ENCODE peak calls at places on chromosome 12, in eight cellular contexts. One of them, this sample, is unnamed.

GRCh38 chr12:42607584-42607984 is 18.0 kb upstream of the PRICKLE1 start:
- DNase-seq in psoas muscle: no peak
- DNase-seq in anterior cingulate cortex: no peak
- DNase-seq in HEK293T: no peak
- DNase-seq in left cardiac atrium: no peak
- DNase-seq in cerebellar cortex: no peak
- DNase-seq in CD8-positive, alpha-beta T cell: no peak
- DNase-seq in fibroblast of pulmonary artery: no peak
- DNase-seq in this sample: no peak

GRCh38 chr12:618626-619025 is 44.6 kb downstream of the NINJ2 start:
- DNase-seq in fibroblast of pulmonary artery: no peak
- DNase-seq in psoas muscle: no peak
- DNase-seq in HEK293T: no peak
- DNase-seq in anterior cingulate cortex: no peak
- DNase-seq in CD8-positive, alpha-beta T cell: no peak
- DNase-seq in left cardiac atrium: no peak
- DNase-seq in cerebellar cortex: no peak
- DNase-seq in this sample: no peak

GRCh38 chr12:14239350-14239934 is 126.0 kb upstream of the ATF7IP start:
- DNase-seq in CD8-positive, alpha-beta T cell: no peak
- DNase-seq in HEK293T: no peak
- DNase-seq in anterior cingulate cortex: no peak
- DNase-seq in left cardiac atrium: peak; percentile 36
- DNase-seq in psoas muscle: no peak
- DNase-seq in fibroblast of pulmonary artery: peak; percentile 71
- DNase-seq in cerebellar cortex: peak; percentile 33
- DNase-seq in this sample: no peak

GRCh38 chr12:27447761-27448160 is 1.2 kb downstream of the SMCO2 start:
- DNase-seq in left cardiac atrium: no peak
- DNase-seq in CD8-positive, alpha-beta T cell: no peak
- DNase-seq in fibroblast of pulmonary artery: no peak
- DNase-seq in anterior cingulate cortex: no peak
- DNase-seq in psoas muscle: no peak
- DNase-seq in cerebellar cortex: no peak
- DNase-seq in HEK293T: no peak
- DNase-seq in this sample: no peak

GRCh38 chr12:1607940-1608782 is 13.8 kb upstream of the FBXL14 start:
- DNase-seq in cerebellar cortex: no peak
- DNase-seq in anterior cingulate cortex: no peak
- DNase-seq in CD8-positive, alpha-beta T cell: no peak
- DNase-seq in HEK293T: no peak
- DNase-seq in fibroblast of pulmonary artery: no peak
- DNase-seq in psoas muscle: no peak
- DNase-seq in left cardiac atrium: no peak
- DNase-seq in this sample: no peak

GRCh38 chr12:50004696-50005095 is 20.6 kb downstream of the RACGAP1 start:
- DNase-seq in CD8-positive, alpha-beta T cell: no peak
- DNase-seq in fibroblast of pulmonary artery: no peak
- DNase-seq in HEK293T: no peak
- DNase-seq in anterior cingulate cortex: no peak
- DNase-seq in left cardiac atrium: no peak
- DNase-seq in cerebellar cortex: no peak
- DNase-seq in psoas muscle: no peak
- DNase-seq in this sample: no peak

GRCh38 chr12:129776977-129777667 is 126.7 kb downstream of the TMEM132D start:
- DNase-seq in left cardiac atrium: no peak
- DNase-seq in HEK293T: no peak
- DNase-seq in anterior cingulate cortex: no peak
- DNase-seq in psoas muscle: no peak
- DNase-seq in CD8-positive, alpha-beta T cell: no peak
- DNase-seq in fibroblast of pulmonary artery: no peak
- DNase-seq in cerebellar cortex: no peak
- DNase-seq in this sample: no peak

GRCh38 chr12:62700091-62700490 is 233.5 kb downstream of the MON2 start:
- DNase-seq in cerebellar cortex: peak; percentile 32
- DNase-seq in fibroblast of pulmonary artery: peak; percentile 34
- DNase-seq in anterior cingulate cortex: no peak
- DNase-seq in HEK293T: no peak
- DNase-seq in left cardiac atrium: no peak
- DNase-seq in CD8-positive, alpha-beta T cell: no peak
- DNase-seq in psoas muscle: no peak
- DNase-seq in this sample: no peak

GRCh38 chr12:20885552-20885951 is 75.0 kb downstream of the SLCO1B3 start:
- DNase-seq in left cardiac atrium: no peak
- DNase-seq in fibroblast of pulmonary artery: no peak
- DNase-seq in cerebellar cortex: no peak
- DNase-seq in psoas muscle: no peak
- DNase-seq in CD8-positive, alpha-beta T cell: no peak
- DNase-seq in anterior cingulate cortex: no peak
- DNase-seq in HEK293T: no peak
- DNase-seq in this sample: no peak

GRCh38 chr12:1488908-1489381 is 105.4 kb downstream of the FBXL14 start:
- DNase-seq in cerebellar cortex: no peak
- DNase-seq in left cardiac atrium: no peak
- DNase-seq in HEK293T: no peak
- DNase-seq in anterior cingulate cortex: no peak
- DNase-seq in CD8-positive, alpha-beta T cell: no peak
- DNase-seq in fibroblast of pulmonary artery: peak; percentile 79
- DNase-seq in psoas muscle: no peak
- DNase-seq in this sample: no peak

GRCh38 chr12:91978143-91978542 is 167.5 kb downstream of the BTG1 start:
- DNase-seq in cerebellar cortex: no peak
- DNase-seq in fibroblast of pulmonary artery: no peak
- DNase-seq in CD8-positive, alpha-beta T cell: no peak
- DNase-seq in anterior cingulate cortex: no peak
- DNase-seq in HEK293T: no peak
- DNase-seq in left cardiac atrium: no peak
- DNase-seq in psoas muscle: no peak
- DNase-seq in this sample: no peak

GRCh38 chr12:124413401-124413800 is 118.5 kb downstream of the RFLNA start:
- DNase-seq in cerebellar cortex: no peak
- DNase-seq in psoas muscle: peak; percentile 80
- DNase-seq in anterior cingulate cortex: peak; percentile 56
- DNase-seq in left cardiac atrium: peak; percentile 75
- DNase-seq in CD8-positive, alpha-beta T cell: no peak
- DNase-seq in fibroblast of pulmonary artery: no peak
- DNase-seq in HEK293T: no peak
- DNase-seq in this sample: no peak

GRCh38 chr12:56720696-56721615 is 4.1 kb downstream of the NACA start:
- DNase-seq in fibroblast of pulmonary artery: no peak
- DNase-seq in CD8-positive, alpha-beta T cell: no peak
- DNase-seq in cerebellar cortex: no peak
- DNase-seq in anterior cingulate cortex: no peak
- DNase-seq in left cardiac atrium: no peak
- DNase-seq in psoas muscle: no peak
- DNase-seq in HEK293T: no peak
- DNase-seq in this sample: no peak

GRCh38 chr12:4450551-4451112 is 5.0 kb upstream of the FGF6 start:
- DNase-seq in CD8-positive, alpha-beta T cell: no peak
- DNase-seq in fibroblast of pulmonary artery: no peak
- DNase-seq in left cardiac atrium: no peak
- DNase-seq in cerebellar cortex: no peak
- DNase-seq in HEK293T: no peak
- DNase-seq in anterior cingulate cortex: no peak
- DNase-seq in psoas muscle: peak; percentile 89
- DNase-seq in this sample: no peak

GRCh38 chr12:16330554-16330953 is 16.9 kb upstream of the MGST1 start:
- DNase-seq in left cardiac atrium: no peak
- DNase-seq in CD8-positive, alpha-beta T cell: no peak
- DNase-seq in psoas muscle: no peak
- DNase-seq in anterior cingulate cortex: no peak
- DNase-seq in cerebellar cortex: no peak
- DNase-seq in fibroblast of pulmonary artery: no peak
- DNase-seq in HEK293T: no peak
- DNase-seq in this sample: no peak

GRCh38 chr12:19846561-19846960 is 407.3 kb downstream of the AEBP2 start:
- DNase-seq in cerebellar cortex: no peak
- DNase-seq in CD8-positive, alpha-beta T cell: no peak
- DNase-seq in anterior cingulate cortex: no peak
- DNase-seq in HEK293T: no peak
- DNase-seq in fibroblast of pulmonary artery: peak; percentile 84
- DNase-seq in psoas muscle: no peak
- DNase-seq in left cardiac atrium: no peak
- DNase-seq in this sample: no peak

GRCh38 chr12:49055978-49056754 is 4.4 kb downstream of the KMT2D start:
- DNase-seq in fibroblast of pulmonary artery: peak; percentile 87
- DNase-seq in anterior cingulate cortex: peak; percentile 14
- DNase-seq in psoas muscle: no peak
- DNase-seq in CD8-positive, alpha-beta T cell: peak; percentile 29
- DNase-seq in HEK293T: peak; percentile 74
- DNase-seq in left cardiac atrium: peak; percentile 68
- DNase-seq in cerebellar cortex: peak; percentile 80
- DNase-seq in this sample: peak; percentile 44

GRCh38 chr12:44317651-44318126 is 481.8 kb downstream of the TMEM117 start:
- DNase-seq in cerebellar cortex: peak; percentile 24
- DNase-seq in fibroblast of pulmonary artery: peak; percentile 30
- DNase-seq in psoas muscle: no peak
- DNase-seq in HEK293T: peak; percentile 35
- DNase-seq in CD8-positive, alpha-beta T cell: no peak
- DNase-seq in anterior cingulate cortex: no peak
- DNase-seq in left cardiac atrium: no peak
- DNase-seq in this sample: no peak

GRCh38 chr12:124683330-124683662 is 115.9 kb upstream of the NCOR2 start:
- DNase-seq in cerebellar cortex: no peak
- DNase-seq in psoas muscle: no peak
- DNase-seq in CD8-positive, alpha-beta T cell: no peak
- DNase-seq in left cardiac atrium: no peak
- DNase-seq in HEK293T: no peak
- DNase-seq in fibroblast of pulmonary artery: no peak
- DNase-seq in anterior cingulate cortex: no peak
- DNase-seq in this sample: no peak

GRCh38 chr12:28172434-28173030 is 17.7 kb upstream of the CCDC91 start:
- DNase-seq in anterior cingulate cortex: no peak
- DNase-seq in HEK293T: peak; percentile 34
- DNase-seq in CD8-positive, alpha-beta T cell: no peak
- DNase-seq in psoas muscle: no peak
- DNase-seq in left cardiac atrium: no peak
- DNase-seq in fibroblast of pulmonary artery: peak; percentile 80
- DNase-seq in cerebellar cortex: peak; percentile 14
- DNase-seq in this sample: no peak

GRCh38 chr12:22625671-22626251 is 790 bp downstream of the ETNK1 start:
- DNase-seq in anterior cingulate cortex: peak; percentile 49
- DNase-seq in CD8-positive, alpha-beta T cell: peak; percentile 3
- DNase-seq in HEK293T: peak; percentile 32
- DNase-seq in left cardiac atrium: peak; percentile 20
- DNase-seq in fibroblast of pulmonary artery: peak; percentile 39
- DNase-seq in psoas muscle: no peak
- DNase-seq in cerebellar cortex: peak; percentile 50
- DNase-seq in this sample: peak; percentile 13

GRCh38 chr12:108468149-108468968 is 46.7 kb upstream of the FICD start:
- DNase-seq in psoas muscle: no peak
- DNase-seq in anterior cingulate cortex: no peak
- DNase-seq in cerebellar cortex: peak; percentile 68
- DNase-seq in fibroblast of pulmonary artery: peak; percentile 55
- DNase-seq in left cardiac atrium: no peak
- DNase-seq in CD8-positive, alpha-beta T cell: no peak
- DNase-seq in HEK293T: peak; percentile 40
- DNase-seq in this sample: no peak

GRCh38 chr12:41151789-41152188 is 36.3 kb upstream of the PDZRN4 start:
- DNase-seq in fibroblast of pulmonary artery: no peak
- DNase-seq in psoas muscle: no peak
- DNase-seq in CD8-positive, alpha-beta T cell: no peak
- DNase-seq in HEK293T: no peak
- DNase-seq in left cardiac atrium: no peak
- DNase-seq in cerebellar cortex: no peak
- DNase-seq in anterior cingulate cortex: no peak
- DNase-seq in this sample: no peak

GRCh38 chr12:57239587-57240068 is 10.1 kb downstream of the SHMT2 start:
- DNase-seq in CD8-positive, alpha-beta T cell: no peak
- DNase-seq in psoas muscle: no peak
- DNase-seq in left cardiac atrium: no peak
- DNase-seq in anterior cingulate cortex: no peak
- DNase-seq in fibroblast of pulmonary artery: no peak
- DNase-seq in cerebellar cortex: peak; percentile 65
- DNase-seq in HEK293T: no peak
- DNase-seq in this sample: no peak

GRCh38 chr12:68378859-68379628 is 46.9 kb upstream of the MDM1 start:
- DNase-seq in HEK293T: no peak
- DNase-seq in left cardiac atrium: peak; percentile 43
- DNase-seq in psoas muscle: no peak
- DNase-seq in anterior cingulate cortex: no peak
- DNase-seq in CD8-positive, alpha-beta T cell: no peak
- DNase-seq in fibroblast of pulmonary artery: peak; percentile 37
- DNase-seq in cerebellar cortex: no peak
- DNase-seq in this sample: no peak

GRCh38 chr12:47188576-47189441 is 109.0 kb upstream of the AMIGO2 start:
- DNase-seq in CD8-positive, alpha-beta T cell: no peak
- DNase-seq in cerebellar cortex: no peak
- DNase-seq in fibroblast of pulmonary artery: peak; percentile 98
- DNase-seq in left cardiac atrium: no peak
- DNase-seq in HEK293T: no peak
- DNase-seq in anterior cingulate cortex: no peak
- DNase-seq in psoas muscle: no peak
- DNase-seq in this sample: no peak

GRCh38 chr12:123928274-123928865 is 44.3 kb downstream of the CCDC92 start:
- DNase-seq in psoas muscle: no peak
- DNase-seq in anterior cingulate cortex: no peak
- DNase-seq in CD8-positive, alpha-beta T cell: no peak
- DNase-seq in fibroblast of pulmonary artery: no peak
- DNase-seq in HEK293T: no peak
- DNase-seq in cerebellar cortex: peak; percentile 13
- DNase-seq in left cardiac atrium: no peak
- DNase-seq in this sample: no peak

GRCh38 chr12:120012067-120012621 is 23.1 kb downstream of the BICDL1 start:
- DNase-seq in psoas muscle: no peak
- DNase-seq in cerebellar cortex: peak; percentile 25
- DNase-seq in CD8-positive, alpha-beta T cell: peak; percentile 23
- DNase-seq in fibroblast of pulmonary artery: peak; percentile 11
- DNase-seq in HEK293T: peak; percentile 21
- DNase-seq in anterior cingulate cortex: no peak
- DNase-seq in left cardiac atrium: no peak
- DNase-seq in this sample: peak; percentile 8

GRCh38 chr12:3578557-3578956 is 87.6 kb downstream of the PRMT8 start:
- DNase-seq in left cardiac atrium: no peak
- DNase-seq in fibroblast of pulmonary artery: no peak
- DNase-seq in HEK293T: no peak
- DNase-seq in anterior cingulate cortex: no peak
- DNase-seq in psoas muscle: no peak
- DNase-seq in CD8-positive, alpha-beta T cell: no peak
- DNase-seq in cerebellar cortex: no peak
- DNase-seq in this sample: no peak

GRCh38 chr12:39236994-39237393 is 205.9 kb downstream of the KIF21A start:
- DNase-seq in HEK293T: no peak
- DNase-seq in fibroblast of pulmonary artery: peak; percentile 86
- DNase-seq in anterior cingulate cortex: no peak
- DNase-seq in left cardiac atrium: no peak
- DNase-seq in cerebellar cortex: no peak
- DNase-seq in CD8-positive, alpha-beta T cell: no peak
- DNase-seq in psoas muscle: no peak
- DNase-seq in this sample: no peak

GRCh38 chr12:32918890-32919791 is 22.6 kb upstream of the PKP2 start:
- DNase-seq in HEK293T: peak; percentile 46
- DNase-seq in psoas muscle: no peak
- DNase-seq in fibroblast of pulmonary artery: peak; percentile 77
- DNase-seq in left cardiac atrium: no peak
- DNase-seq in CD8-positive, alpha-beta T cell: no peak
- DNase-seq in anterior cingulate cortex: no peak
- DNase-seq in cerebellar cortex: peak; percentile 71
- DNase-seq in this sample: no peak

This sample was measured in occipital lobe.